ENCODE peak calls at places on chromosomes 3 and 15, in six cellular contexts. Y is neuronal stem cell; O is iPS DF 6.9; X is MM.1S; U is BE2C; J is effector memory CD4-positive, alpha-beta T cell. P is an unnamed sample.

GRCh38 chr15:99707481-99708270 is 25.6 kb downstream of the LYSMD4 start:
- DNase-seq in X (peak; percentile 77), J (no peak), U (no peak), Y (no peak), O (no peak), P (no peak)

GRCh38 chr15:70466895-70467529 is 296.3 kb downstream of the UACA start:
- DNase-seq in U (peak; percentile 69), O (no peak), X (peak; percentile 78), Y (peak; percentile 27), J (no peak), P (no peak)

GRCh38 chr3:89889386-89889785 is 782.0 kb downstream of the EPHA3 start:
- DNase-seq in J (no peak), X (no peak), U (no peak), O (peak; percentile 41), Y (no peak), P (no peak)

GRCh38 chr3:32626650-32627049 is 56.0 kb upstream of the DYNC1LI1 start:
- DNase-seq in J (no peak), U (no peak), O (no peak), Y (no peak), X (no peak), P (no peak)

GRCh38 chr3:131762981-131763380 is 260.2 kb upstream of the MRPL3 start:
- DNase-seq in U (no peak), O (no peak), J (no peak), Y (no peak), X (no peak), P (no peak)

GRCh38 chr15:63374686-63375520 is 6.7 kb downstream of the CA12 start:
- DNase-seq in U (no peak), O (no peak), Y (no peak), X (no peak), J (no peak), P (no peak)

GRCh38 chr15:92633001-92633400 is 22.6 kb downstream of the FAM174B start:
- DNase-seq in Y (no peak), O (no peak), J (no peak), X (no peak), U (no peak), P (no peak)

GRCh38 chr15:78209646-78210348 is 24.6 kb downstream of the ACSBG1 start:
- DNase-seq in Y (no peak), J (no peak), O (no peak), X (no peak), U (no peak), P (no peak)

GRCh38 chr3:174891524-174892203 is 32.5 kb downstream of the NAALADL2 start:
- DNase-seq in U (peak; percentile 13), Y (no peak), X (no peak), O (no peak), J (no peak), P (no peak)

GRCh38 chr3:16370872-16371740 is 106.1 kb downstream of the OXNAD1 start:
- DNase-seq in X (no peak), O (no peak), U (no peak), J (no peak), Y (no peak), P (no peak)

GRCh38 chr15:78276032-78276943 is 11.9 kb downstream of the DNAJA4 start:
- DNase-seq in J (no peak), O (no peak), Y (no peak), U (peak; percentile 51), X (no peak), P (no peak)

GRCh38 chr3:52516509-52517195 is 17.0 kb downstream of the NT5DC2 start:
- DNase-seq in J (no peak), Y (no peak), O (no peak), X (no peak), U (no peak), P (no peak)

GRCh38 chr3:128383316-128384235 is 83.1 kb downstream of the DNAJB8 start:
- DNase-seq in X (peak; percentile 85), O (no peak), U (peak; percentile 95), Y (no peak), J (no peak), P (no peak)

GRCh38 chr3:100769693-100770092 is 60.4 kb downstream of the TFG start:
- DNase-seq in O (no peak), U (no peak), J (no peak), Y (peak; percentile 8), X (no peak), P (no peak)

GRCh38 chr3:156816091-156816793 is 9.9 kb upstream of the LEKR1 start:
- DNase-seq in Y (peak; percentile 55), O (no peak), X (no peak), J (no peak), U (peak; percentile 8), P (no peak)

GRCh38 chr3:194861375-194861774 is 175.7 kb downstream of the FAM43A start:
- DNase-seq in Y (no peak), U (no peak), O (no peak), J (no peak), X (no peak), P (no peak)

GRCh38 chr15:78023081-78023665 is 54.3 kb downstream of the TBC1D2B start:
- DNase-seq in X (no peak), J (no peak), U (no peak), O (no peak), Y (no peak), P (no peak)

GRCh38 chr3:57078366-57079220 is 18.1 kb downstream of the SPATA12 start:
- DNase-seq in O (no peak), Y (no peak), J (no peak), X (no peak), U (peak; percentile 55), P (no peak)

GRCh38 chr15:66565141-66565595 is 630 bp downstream of the LCTL start:
- DNase-seq in Y (no peak), X (no peak), J (no peak), O (no peak), U (no peak), P (no peak)

GRCh38 chr3:177447938-177448337 is 250.7 kb upstream of the TBL1XR1 start:
- DNase-seq in J (no peak), O (no peak), U (no peak), Y (no peak), X (no peak), P (no peak)

GRCh38 chr15:76963596-76963995 is 31.3 kb upstream of the PSTPIP1 start:
- DNase-seq in J (no peak), X (no peak), Y (no peak), U (no peak), O (no peak), P (no peak)

GRCh38 chr3:72810063-72810462 is 38.2 kb downstream of the SHQ1 start:
- DNase-seq in J (no peak), X (no peak), U (no peak), Y (no peak), O (no peak), P (no peak)

GRCh38 chr3:115146032-115146417 is 1.1 kb downstream of the ZBTB20 start:
- DNase-seq in Y (peak; percentile 18), U (peak; percentile 64), X (peak; percentile 27), J (peak; percentile 20), O (no peak), P (peak; percentile 36)

GRCh38 chr15:64246364-64247189 is 83.8 kb upstream of the PPIB start:
- DNase-seq in U (peak; percentile 38), X (peak; percentile 59), J (no peak), O (no peak), Y (peak; percentile 11), P (no peak)

GRCh38 chr15:57698243-57698642 is 8.3 kb upstream of the POLR2M start:
- DNase-seq in X (no peak), J (no peak), U (no peak), O (no peak), Y (no peak), P (no peak)

GRCh38 chr3:13279532-13279910 is 140.6 kb downstream of the NUP210 start:
- DNase-seq in O (no peak), X (no peak), J (no peak), Y (no peak), U (no peak), P (no peak)

GRCh38 chr15:97483232-97483631 is 477.3 kb upstream of the ARRDC4 start:
- DNase-seq in O (no peak), X (no peak), Y (no peak), U (no peak), J (no peak), P (no peak)

GRCh38 chr15:55789066-55789660 is 46.2 kb upstream of the PRTG start:
- DNase-seq in J (peak; percentile 15), X (peak; percentile 20), O (no peak), Y (no peak), U (peak; percentile 45), P (peak; percentile 23)

GRCh38 chr15:95345867-95346266 is 984.6 kb upstream of the NR2F2 start:
- DNase-seq in O (no peak), J (no peak), X (no peak), U (no peak), Y (no peak), P (no peak)

GRCh38 chr3:181134873-181135272 is 145.3 kb upstream of the DNAJC19 start:
- DNase-seq in J (no peak), U (no peak), Y (no peak), O (no peak), X (no peak), P (no peak)

GRCh38 chr3:130609580-130609979 is 92.6 kb downstream of the COL6A6 start:
- DNase-seq in X (no peak), J (no peak), O (no peak), Y (no peak), U (no peak), P (no peak)
- H3K9me3 ChIP-seq in X (no peaks in the 10 kb centered on the region), J (peaks cover 4% of the 10 kb centered on the region), O (no peaks in the 10 kb centered on the region), Y (no peaks in the 10 kb centered on the region), U (no peaks in the 10 kb centered on the region), P (peaks cover 2% of the 10 kb centered on the region)

GRCh38 chr15:25208735-25209134 is 230.1 kb downstream of the UBE3A start:
- DNase-seq in O (no peak), Y (no peak), U (no peak), J (no peak), X (no peak), P (no peak)

DNA sequence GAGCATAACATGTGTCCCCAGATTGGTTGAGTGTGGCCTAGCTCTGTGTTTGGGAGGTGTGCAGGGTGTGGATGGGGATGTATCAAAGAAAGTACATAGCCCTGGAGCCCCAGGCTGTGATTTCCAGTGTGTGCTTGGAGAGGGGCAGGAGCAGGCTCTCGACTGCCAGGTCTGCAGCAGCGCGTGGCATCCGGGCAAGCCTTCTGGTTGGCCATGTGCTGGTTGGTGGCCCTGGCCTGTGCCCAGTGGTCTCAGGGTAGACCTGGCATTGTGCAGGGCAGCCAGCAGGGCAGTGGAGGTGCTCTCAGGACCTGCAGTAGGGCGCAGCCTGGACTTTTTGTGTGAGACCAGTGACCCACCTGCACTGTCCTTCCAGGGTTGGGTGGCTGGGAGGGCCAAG is 231.5 kb downstream of the UBE3A start:
- DNase-seq in O (no peak), J (no peak), X (no peak), U (no peak), Y (no peak), P (no peak)
- H3K9me3 ChIP-seq in O (peaks cover 14% of the 10 kb centered on the region), J (no peaks in the 10 kb centered on the region), X (no peaks in the 10 kb centered on the region), U (peaks cover 3% of the 10 kb centered on the region), Y (no peaks in the 10 kb centered on the region), P (no peaks in the 10 kb centered on the region)

DNA sequence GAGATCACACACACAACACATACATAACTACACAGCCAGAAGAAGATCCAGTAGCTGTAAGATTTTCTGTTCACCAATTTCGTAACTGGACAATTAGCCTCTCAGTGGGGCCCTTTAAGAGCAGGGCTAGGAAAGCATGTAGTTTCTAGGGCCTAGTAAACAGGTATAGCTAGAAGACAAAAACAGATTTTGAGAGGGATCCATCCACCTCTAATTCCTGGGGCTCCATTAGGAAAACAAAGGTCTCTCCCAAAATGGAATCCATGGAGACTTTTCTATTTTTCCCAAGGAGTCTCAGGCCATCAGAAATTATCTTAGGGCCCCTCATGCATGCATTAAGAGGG is 10.5 kb downstream of the KIF15 start:
- DNase-seq in J (no peak), Y (no peak), X (no peak), U (no peak), O (no peak), P (no peak)
- H3K9me3 ChIP-seq in J (no peaks in the 10 kb centered on the region), Y (peaks cover 75% of the 10 kb centered on the region), X (no peaks in the 10 kb centered on the region), U (no peaks in the 10 kb centered on the region), O (peaks cover 5% of the 10 kb centered on the region), P (no peaks in the 10 kb centered on the region)

GRCh38 chr15:47756872-47757271 is 39.6 kb downstream of the SEMA6D start:
- DNase-seq in O (no peak), X (peak; percentile 49), J (no peak), U (no peak), Y (no peak), P (no peak)
- H3K9me3 ChIP-seq in O (no peaks in the 10 kb centered on the region), X (no peaks in the 10 kb centered on the region), J (no peaks in the 10 kb centered on the region), U (peaks cover 2% of the 10 kb centered on the region), Y (no peaks in the 10 kb centered on the region), P (no peaks in the 10 kb centered on the region)